ENCODE peak calls at places on chromosomes 11 and 22, in five cellular contexts. F, X, D, H and U are unnamed samples.

GRCh38 chr11:706439-706956 is 467 bp downstream of the EPS8L2 start:
- DNase-seq in F (peak), X (no peak), D (no peak), H (peak), U (peak)

GRCh38 chr11:46918087-46918751 is at the start of gene LRP4:
- DNase-seq in F (no peak), X (no peak), D (no peak), H (peak), U (peak)

GRCh38 chr11:47021965-47022364 is 85.4 kb downstream of the CSTPP1 start:
- DNase-seq in F (no peak), X (no peak), D (no peak), H (no peak), U (no peak)

GRCh38 chr11:70716986-70717775 is 318.9 kb downstream of the CTTN start:
- DNase-seq in F (no peak), X (no peak), D (no peak), H (no peak), U (peak)

GRCh38 chr11:27621440-27622161 is 78.7 kb downstream of the BDNF start:
- DNase-seq in F (peak), X (no peak), D (no peak), H (no peak), U (no peak)

GRCh38 chr11:65150513-65151271 is 16.4 kb upstream of the SYVN1 start:
- DNase-seq in F (peak), X (no peak), D (no peak), H (peak), U (peak)

GRCh38 chr22:36538529-36538928 is 9.6 kb upstream of the EIF3D start:
- DNase-seq in F (no peak), X (no peak), D (no peak), H (no peak), U (no peak)

GRCh38 chr11:43576834-43577521 is 103.6 kb upstream of the HSD17B12 start:
- DNase-seq in F (peak), X (no peak), D (peak), H (peak), U (peak)

GRCh38 chr22:30089655-30089974 is 9.4 kb downstream of the HORMAD2 start:
- DNase-seq in F (no peak), X (no peak), D (no peak), H (no peak), U (no peak)

GRCh38 chr11:86440305-86440716 is 65.6 kb downstream of the CCDC81 start:
- DNase-seq in F (peak), X (no peak), D (no peak), H (no peak), U (peak)

GRCh38 chr22:38467904-38468760 is at the start of gene KDELR3:
- DNase-seq in F (peak), X (no peak), D (no peak), H (peak), U (peak)

GRCh38 chr11:1435820-1436467 is 46.2 kb downstream of the BRSK2 start:
- DNase-seq in F (no peak), X (no peak), D (no peak), H (no peak), U (no peak)

GRCh38 chr11:60786811-60787567 is 1.9 kb downstream of the MS4A10 start:
- DNase-seq in F (peak), X (no peak), D (no peak), H (no peak), U (peak)

GRCh38 chr22:46959369-46959768 is 196.9 kb downstream of the TBC1D22A start:
- DNase-seq in F (no peak), X (no peak), D (no peak), H (no peak), U (no peak)

GRCh38 chr11:11253487-11253886 is 99.6 kb downstream of the CSNK2A3 start:
- DNase-seq in F (no peak), X (no peak), D (no peak), H (no peak), U (no peak)

GRCh38 chr11:73478737-73479347 is 102.6 kb downstream of the RELT start:
- DNase-seq in F (peak), X (no peak), D (no peak), H (peak), U (peak)

GRCh38 chr11:62443390-62444201 is 24.8 kb downstream of the SCGB1A1 start:
- DNase-seq in F (no peak), X (no peak), D (no peak), H (no peak), U (no peak)

GRCh38 chr11:2382927-2383822 is 6.1 kb downstream of the CD81 start:
- DNase-seq in F (peak), X (no peak), D (no peak), H (no peak), U (peak)

GRCh38 chr11:16632295-16633200 is 105.9 kb upstream of the C11orf58 start:
- DNase-seq in F (peak), X (no peak), D (no peak), H (peak), U (peak)

GRCh38 chr22:44419429-44419828 is 78.6 kb downstream of the RTL6 start:
- DNase-seq in F (peak), X (no peak), D (no peak), H (no peak), U (no peak)

GRCh38 chr11:48005878-48006277 is 25.5 kb downstream of the PTPRJ start:
- DNase-seq in F (no peak), X (no peak), D (peak), H (no peak), U (no peak)

GRCh38 chr11:67054851-67055523 is 1.7 kb upstream of the RHOD start:
- DNase-seq in F (peak), X (no peak), D (no peak), H (peak), U (peak)

GRCh38 chr22:23409976-23410375 is 170.1 kb downstream of the IGLL1 start:
- DNase-seq in F (no peak), X (no peak), D (no peak), H (no peak), U (no peak)

GRCh38 chr11:64770120-64770519 is 8.2 kb downstream of the SF1 start:
- DNase-seq in F (no peak), X (no peak), D (no peak), H (no peak), U (no peak)

GRCh38 chr11:9047986-9048522 is 43.3 kb downstream of the SCUBE2 start:
- DNase-seq in F (peak), X (no peak), D (no peak), H (no peak), U (peak)

GRCh38 chr11:44883277-44883676 is 67.4 kb downstream of the TP53I11 start:
- DNase-seq in F (no peak), X (no peak), D (no peak), H (no peak), U (no peak)

GRCh38 chr11:113296447-113297205 is 17.8 kb upstream of the TTC12 start:
- DNase-seq in F (no peak), X (no peak), D (no peak), H (peak), U (no peak)

GRCh38 chr11:131975624-131976420 is 605.4 kb downstream of the NTM start:
- DNase-seq in F (no peak), X (no peak), D (no peak), H (no peak), U (no peak)

GRCh38 chr11:115324569-115325432 is 179.4 kb downstream of the CADM1 start:
- DNase-seq in F (peak), X (peak), D (peak), H (peak), U (peak)

GRCh38 chr11:61756452-61757212 is 4.2 kb downstream of the MYRF start:
- DNase-seq in F (peak), X (no peak), D (no peak), H (no peak), U (peak)

GRCh38 chr11:94650756-94651155 is 83.6 kb downstream of the PIWIL4 start:
- DNase-seq in F (peak), X (no peak), D (no peak), H (peak), U (peak)

GRCh38 chr11:94648789-94649188 is 81.6 kb downstream of the PIWIL4 start:
- DNase-seq in F (no peak), X (no peak), D (no peak), H (no peak), U (no peak)

GRCh38 chr11:94647926-94648325 is 80.8 kb downstream of the PIWIL4 start:
- DNase-seq in F (peak), X (no peak), D (no peak), H (no peak), U (peak)

GRCh38 chr11:94649254-94649653 is 82.1 kb downstream of the PIWIL4 start:
- DNase-seq in F (no peak), X (no peak), D (no peak), H (no peak), U (no peak)

GRCh38 chr11:94649925-94650623 is 82.9 kb downstream of the PIWIL4 start:
- DNase-seq in F (no peak), X (peak), D (no peak), H (peak), U (no peak)
- H3K4me3 ChIP-seq in F (no peak), X (peak), D (no peak), H (no peak), U (peak)

GRCh38 chr11:77884829-77885190 is 63.9 kb downstream of the AAMDC start:
- DNase-seq in F (no peak), X (no peak), D (no peak), H (peak), U (no peak)
- H4K91ac ChIP-seq in F (no peak), X (no peak), D (no peak), H (no peak), U (no peak)

GRCh38 chr11:76766521-76766920 is 16.6 kb upstream of the TSKU start:
- DNase-seq in F (no peak), X (no peak), D (no peak), H (no peak), U (no peak)
- H2BK120ac ChIP-seq in F (no peak), X (no peak), D (no peak), H (no peak), U (no peak)

DNA sequence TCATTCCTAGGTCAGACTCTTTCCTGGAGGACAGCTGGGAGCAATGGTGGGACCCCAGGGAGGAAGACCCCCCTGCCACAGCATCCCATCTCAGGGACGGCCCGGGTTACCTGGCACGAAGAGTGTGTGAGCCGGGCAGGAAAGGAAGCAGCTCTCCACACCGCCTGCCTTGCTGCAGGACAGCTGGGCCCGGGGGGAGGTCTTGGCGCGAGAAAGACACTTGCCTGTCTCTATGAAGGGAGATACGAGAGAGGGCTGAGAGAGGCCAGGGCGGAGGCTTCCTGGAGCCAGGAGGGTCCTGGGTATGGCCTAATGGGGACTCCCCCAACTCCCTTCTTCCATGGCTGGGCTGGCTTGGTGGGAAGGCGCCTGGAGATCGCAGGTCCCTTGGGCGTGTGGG is 36.1 kb upstream of the TTLL12 start:
- DNase-seq in F (no peak), X (no peak), D (no peak), H (no peak), U (no peak)
- H3K4me3 ChIP-seq in F (no peak), X (no peak), D (no peak), H (no peak), U (no peak)

GRCh38 chr11:68750988-68751325 is 363 bp downstream of the TESMIN start:
- DNase-seq in F (no peak), X (no peak), D (no peak), H (no peak), U (no peak)

GRCh38 chr11:68749061-68749491 is 2.2 kb downstream of the TESMIN start:
- DNase-seq in F (peak), X (no peak), D (peak), H (peak), U (no peak)

GRCh38 chr11:68750197-68750987 is 928 bp downstream of the TESMIN start:
- DNase-seq in F (no peak), X (peak), D (peak), H (peak), U (no peak)

GRCh38 chr11:68748061-68748460 is 3.3 kb downstream of the TESMIN start:
- DNase-seq in F (no peak), X (no peak), D (no peak), H (no peak), U (no peak)

DNA sequence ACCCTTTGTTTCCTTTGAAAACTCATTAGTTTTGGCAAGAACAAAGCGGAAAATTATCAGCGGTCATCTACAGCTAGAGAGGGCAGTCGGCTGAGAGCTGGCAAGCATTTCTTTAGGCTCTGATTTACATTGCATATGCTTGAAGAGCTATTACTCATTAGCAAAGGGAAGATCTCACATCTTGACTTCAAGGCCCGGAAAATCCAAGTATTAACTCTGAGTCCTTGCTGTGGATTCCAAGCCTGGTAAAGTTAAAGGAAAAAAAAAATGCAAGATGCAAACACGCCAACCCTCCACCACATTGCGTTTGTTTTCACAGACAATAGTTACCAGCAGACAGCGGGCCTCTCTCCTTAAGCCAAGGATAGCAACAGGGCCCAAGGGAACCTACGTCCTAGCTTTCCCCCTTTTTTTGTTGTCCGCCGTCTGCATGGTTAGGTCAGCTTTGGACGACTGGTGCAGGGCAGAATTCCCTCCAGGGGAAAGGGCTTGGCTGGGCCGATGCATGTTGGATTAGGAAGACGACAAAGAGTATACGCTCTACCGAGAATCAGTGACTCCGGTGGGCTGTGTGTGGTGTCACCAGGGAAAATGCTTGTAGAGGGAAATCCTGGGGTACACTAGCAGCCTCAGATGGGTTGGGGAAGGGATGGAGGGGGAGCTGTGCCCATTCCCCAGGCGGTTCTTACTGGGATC is 1.7 kb downstream of the TESMIN start:
- DNase-seq in F (peak), X (no peak), D (peak), H (peak), U (peak)
- H4K91ac ChIP-seq in F (no peak), X (peak), D (no peak), H (no peak), U (no peak)